ENCODE peak calls at places on chromosome 6, in nine cellular contexts. U is LoVo; C is stromal cell of bone marrow; G is T-helper 9 cell; D is activated gamma-delta T cell; I is NCI-H1417; K is prostate gland; S is breast epithelium; L is activated T-helper 1 cell treated with anti-CD3 and anti-CD28 coated beads, Interleukin-12 subunit alpha, Interleukin-12 subunit beta, Interleukin-2, Interleukin-4 antibody, amounts not matched to agents 30 ng/mL and 10 ng/mL and 1 ng/mL, durations not matched to agents 14 hours and 24 hours and 36 hours. N is an unnamed sample.

GRCh38 chr6:154460306-154461071 is 50.0 kb downstream of the CNKSR3 start:
- DNase-seq in G (no peak), U (no peak), L (no peak), C (peak; percentile 45), I (no peak), S (no peak), D (no peak), K (no peak), N (no peak)

GRCh38 chr6:62999796-63000195 is 211.5 kb upstream of the FKBP1C start:
- DNase-seq in K (no peak), I (no peak), U (peak; percentile 23), G (no peak), C (no peak), S (no peak), L (no peak), D (no peak), N (no peak)

GRCh38 chr6:474454-475185 is 83.1 kb downstream of the IRF4 start:
- DNase-seq in L (peak; percentile 75), K (no peak), S (no peak), C (no peak), I (no peak), U (no peak), G (peak; percentile 47), D (peak; percentile 44), N (no peak)

GRCh38 chr6:148530976-148531375 is 188.3 kb downstream of the SASH1 start:
- DNase-seq in G (no peak), U (no peak), D (no peak), C (no peak), I (no peak), L (no peak), S (no peak), K (no peak), N (no peak)

GRCh38 chr6:112215901-112216300 is 38.5 kb downstream of the LAMA4 start:
- DNase-seq in L (no peak), I (no peak), C (no peak), G (no peak), U (no peak), D (no peak), K (no peak), S (no peak), N (no peak)

GRCh38 chr6:53361549-53362031 is 12.8 kb upstream of the ELOVL5 start:
- DNase-seq in U (no peak), K (no peak), S (no peak), C (peak; percentile 12), G (peak; percentile 64), D (no peak), L (peak; percentile 44), I (no peak), N (no peak)

GRCh38 chr6:15994814-15995459 is 133.9 kb upstream of the MYLIP start:
- DNase-seq in U (no peak), G (no peak), D (no peak), C (no peak), I (no peak), K (no peak), S (no peak), L (no peak), N (no peak)

GRCh38 chr6:130107710-130108109 is 89.3 kb downstream of the L3MBTL3 start:
- DNase-seq in I (no peak), K (no peak), D (no peak), G (no peak), U (no peak), S (no peak), C (no peak), L (no peak), N (no peak)

GRCh38 chr6:159977242-159978214 is 8.6 kb downstream of the IGF2R start:
- DNase-seq in L (no peak), G (no peak), C (no peak), S (no peak), I (no peak), U (no peak), K (no peak), D (no peak), N (no peak)

GRCh38 chr6:107101661-107102413 is 13.5 kb downstream of the BEND3 start:
- DNase-seq in L (no peak), C (no peak), D (no peak), I (peak; percentile 14), S (no peak), U (no peak), G (no peak), K (no peak), N (no peak)

GRCh38 chr6:5084787-5085637 is at the start of gene PPP1R3G:
- DNase-seq in S (no peak), K (peak; percentile 34), I (no peak), G (no peak), C (peak; percentile 34), L (no peak), D (no peak), U (no peak), N (no peak)

GRCh38 chr6:170211404-170212025 is 79.4 kb downstream of the DLL1 start:
- DNase-seq in L (no peak), U (no peak), D (no peak), I (no peak), K (peak; percentile 3), S (no peak), G (no peak), C (no peak), N (no peak)

GRCh38 chr6:44226368-44227137 is 3.2 kb downstream of the SLC29A1 start:
- DNase-seq in U (no peak), L (no peak), D (no peak), K (no peak), C (no peak), I (no peak), G (no peak), S (no peak), N (no peak)

GRCh38 chr6:168126566-168127383 is 47.8 kb upstream of the FRMD1 start:
- DNase-seq in I (no peak), D (no peak), C (no peak), K (no peak), S (peak; percentile 35), L (no peak), G (no peak), U (no peak), N (no peak)

GRCh38 chr6:1950631-1951030 is 294.8 kb downstream of the GMDS start:
- DNase-seq in K (no peak), U (no peak), L (no peak), I (no peak), D (no peak), C (no peak), G (no peak), S (no peak), N (no peak)

GRCh38 chr6:139482184-139482751 is 107.8 kb upstream of the CITED2 start:
- DNase-seq in K (no peak), S (no peak), G (no peak), U (no peak), L (no peak), C (no peak), I (peak; percentile 43), D (no peak), N (no peak)

GRCh38 chr6:391559-392440 is at the start of gene IRF4:
- DNase-seq in L (peak; percentile 69), C (no peak), G (peak; percentile 18), K (no peak), D (no peak), I (no peak), S (no peak), U (no peak), N (no peak)

GRCh38 chr6:158452191-158452590 is 107.7 kb upstream of the TMEM181 start:
- DNase-seq in K (no peak), U (no peak), G (no peak), L (no peak), C (no peak), I (no peak), S (no peak), D (no peak), N (no peak)

GRCh38 chr6:117548797-117549301 is 53.5 kb downstream of the GOPC start:
- DNase-seq in U (peak; percentile 6), K (no peak), I (no peak), C (no peak), S (no peak), D (no peak), L (peak; percentile 12), G (no peak), N (no peak)

GRCh38 chr6:148793721-148794120 is 46.9 kb downstream of the UST start:
- DNase-seq in K (no peak), G (no peak), U (no peak), D (no peak), L (no peak), C (no peak), I (no peak), S (no peak), N (no peak)